ENCODE peak calls at places on chromosomes 3 and 15, in five cellular contexts. One of them, this sample, is unnamed.

GRCh38 chr3:156818890-156819289 is 7.3 kb upstream of the LEKR1 start:
- DNase-seq in ovary: no peak
- DNase-seq in HepG2: no peak
- DNase-seq in GM12878: no peak
- DNase-seq in stomach: no peak
- DNase-seq in this sample: no peak

GRCh38 chr3:102195198-102195948 is 239.4 kb upstream of the ZPLD1 start:
- DNase-seq in ovary: no peak
- DNase-seq in HepG2: no peak
- DNase-seq in GM12878: no peak
- DNase-seq in stomach: peak; percentile 45
- DNase-seq in this sample: no peak

GRCh38 chr3:160671231-160671630 is 5.7 kb upstream of the ARL14 start:
- DNase-seq in ovary: no peak
- DNase-seq in HepG2: no peak
- DNase-seq in GM12878: peak; percentile 59
- DNase-seq in stomach: no peak
- DNase-seq in this sample: no peak

GRCh38 chr3:192915306-192915705 is 2.4 kb downstream of the MB21D2 start:
- DNase-seq in ovary: no peak
- DNase-seq in HepG2: peak; percentile 41
- DNase-seq in GM12878: no peak
- DNase-seq in stomach: no peak
- DNase-seq in this sample: no peak

GRCh38 chr15:97317163-97317562 is 643.3 kb upstream of the ARRDC4 start:
- DNase-seq in ovary: no peak
- DNase-seq in HepG2: no peak
- DNase-seq in GM12878: no peak
- DNase-seq in stomach: no peak
- DNase-seq in this sample: no peak

GRCh38 chr3:131630812-131631211 is 128.0 kb upstream of the MRPL3 start:
- DNase-seq in ovary: no peak
- DNase-seq in HepG2: no peak
- DNase-seq in GM12878: no peak
- DNase-seq in stomach: no peak
- DNase-seq in this sample: no peak

GRCh38 chr15:57353317-57353804 is 22.9 kb upstream of the CGNL1 start:
- DNase-seq in ovary: no peak
- DNase-seq in HepG2: no peak
- DNase-seq in GM12878: no peak
- DNase-seq in stomach: no peak
- DNase-seq in this sample: no peak

GRCh38 chr15:39188930-39189329 is 391.9 kb upstream of the THBS1 start:
- DNase-seq in ovary: no peak
- DNase-seq in HepG2: peak; percentile 37
- DNase-seq in GM12878: no peak
- DNase-seq in stomach: no peak
- DNase-seq in this sample: no peak

GRCh38 chr15:32670624-32671022 is 29.1 kb downstream of the SCG5 start:
- DNase-seq in ovary: no peak
- DNase-seq in HepG2: no peak
- DNase-seq in GM12878: no peak
- DNase-seq in stomach: no peak
- DNase-seq in this sample: no peak

GRCh38 chr3:142022381-142022780 is 127.0 kb downstream of the TFDP2 start:
- DNase-seq in ovary: no peak
- DNase-seq in HepG2: no peak
- DNase-seq in GM12878: peak; percentile 45
- DNase-seq in stomach: no peak
- DNase-seq in this sample: no peak

GRCh38 chr3:106130384-106131084 is 261.7 kb upstream of the CBLB start:
- DNase-seq in ovary: no peak
- DNase-seq in HepG2: no peak
- DNase-seq in GM12878: no peak
- DNase-seq in stomach: no peak
- DNase-seq in this sample: no peak

GRCh38 chr3:192916455-192917257 is 1.0 kb downstream of the MB21D2 start:
- DNase-seq in ovary: peak; percentile 67
- DNase-seq in HepG2: peak; percentile 24
- DNase-seq in GM12878: no peak
- DNase-seq in stomach: peak; percentile 63
- DNase-seq in this sample: peak; percentile 46

GRCh38 chr3:152969557-152970300 is 134.8 kb downstream of the P2RY1 start:
- DNase-seq in ovary: no peak
- DNase-seq in HepG2: peak; percentile 18
- DNase-seq in GM12878: no peak
- DNase-seq in stomach: no peak
- DNase-seq in this sample: no peak

GRCh38 chr3:149352556-149352955 is 19.1 kb upstream of the TM4SF18 start:
- DNase-seq in ovary: peak; percentile 38
- DNase-seq in HepG2: peak; percentile 67
- DNase-seq in GM12878: no peak
- DNase-seq in stomach: peak; percentile 57
- DNase-seq in this sample: no peak

GRCh38 chr3:141419946-141420345 is 51.6 kb downstream of the ZBTB38 start:
- DNase-seq in ovary: no peak
- DNase-seq in HepG2: no peak
- DNase-seq in GM12878: no peak
- DNase-seq in stomach: no peak
- DNase-seq in this sample: no peak

GRCh38 chr3:177781686-177782161 is 584.4 kb upstream of the TBL1XR1 start:
- DNase-seq in ovary: peak; percentile 62
- DNase-seq in HepG2: no peak
- DNase-seq in GM12878: no peak
- DNase-seq in stomach: no peak
- DNase-seq in this sample: peak; percentile 79

GRCh38 chr3:45034612-45035252 is 8.6 kb downstream of the CLEC3B start:
- DNase-seq in ovary: peak; percentile 28
- DNase-seq in HepG2: no peak
- DNase-seq in GM12878: no peak
- DNase-seq in stomach: peak; percentile 43
- DNase-seq in this sample: no peak

GRCh38 chr3:177157492-177157891 is 39.8 kb downstream of the TBL1XR1 start:
- DNase-seq in ovary: no peak
- DNase-seq in HepG2: no peak
- DNase-seq in GM12878: no peak
- DNase-seq in stomach: no peak
- DNase-seq in this sample: no peak

GRCh38 chr15:38017721-38018120 is 83.3 kb downstream of the TMCO5A start:
- DNase-seq in ovary: no peak
- DNase-seq in HepG2: no peak
- DNase-seq in GM12878: peak; percentile 24
- DNase-seq in stomach: no peak
- DNase-seq in this sample: no peak

GRCh38 chr15:59646271-59646670 is 11.0 kb downstream of the GTF2A2 start:
- DNase-seq in ovary: no peak
- DNase-seq in HepG2: no peak
- DNase-seq in GM12878: no peak
- DNase-seq in stomach: no peak
- DNase-seq in this sample: no peak
- H3K36me3 ChIP-seq in ovary: no peaks in the 10 kb centered on the region
- H3K36me3 ChIP-seq in HepG2: peaks cover 44% of the 10 kb centered on the region
- H3K36me3 ChIP-seq in GM12878: peaks cover 27% of the 10 kb centered on the region
- H3K36me3 ChIP-seq in stomach: peaks cover 84% of the 10 kb centered on the region
- H3K36me3 ChIP-seq in this sample: peaks cover 3% of the 10 kb centered on the region

GRCh38 chr3:58685641-58686040 is 19.1 kb upstream of the FAM3D start:
- DNase-seq in ovary: no peak
- DNase-seq in HepG2: no peak
- DNase-seq in GM12878: no peak
- DNase-seq in stomach: no peak
- DNase-seq in this sample: no peak
- H3K9me3 ChIP-seq in ovary: no peaks in the 10 kb centered on the region
- H3K9me3 ChIP-seq in HepG2: peaks cover 16% of the 10 kb centered on the region
- H3K9me3 ChIP-seq in GM12878: no peaks in the 10 kb centered on the region
- H3K9me3 ChIP-seq in stomach: no peaks in the 10 kb centered on the region
- H3K9me3 ChIP-seq in this sample: no peaks in the 10 kb centered on the region

GRCh38 chr15:28182731-28183130 is 83.6 kb upstream of the OCA2 start:
- DNase-seq in ovary: no peak
- DNase-seq in HepG2: no peak
- DNase-seq in GM12878: no peak
- DNase-seq in stomach: no peak
- DNase-seq in this sample: no peak
- TF ChIP-seq EP300 in ovary: no peak
- TF ChIP-seq EP300 in HepG2: no peak
- TF ChIP-seq EP300 in GM12878: no peak
- TF ChIP-seq EP300 in stomach: no peak
- TF ChIP-seq EP300 in this sample: no peak

DNA sequence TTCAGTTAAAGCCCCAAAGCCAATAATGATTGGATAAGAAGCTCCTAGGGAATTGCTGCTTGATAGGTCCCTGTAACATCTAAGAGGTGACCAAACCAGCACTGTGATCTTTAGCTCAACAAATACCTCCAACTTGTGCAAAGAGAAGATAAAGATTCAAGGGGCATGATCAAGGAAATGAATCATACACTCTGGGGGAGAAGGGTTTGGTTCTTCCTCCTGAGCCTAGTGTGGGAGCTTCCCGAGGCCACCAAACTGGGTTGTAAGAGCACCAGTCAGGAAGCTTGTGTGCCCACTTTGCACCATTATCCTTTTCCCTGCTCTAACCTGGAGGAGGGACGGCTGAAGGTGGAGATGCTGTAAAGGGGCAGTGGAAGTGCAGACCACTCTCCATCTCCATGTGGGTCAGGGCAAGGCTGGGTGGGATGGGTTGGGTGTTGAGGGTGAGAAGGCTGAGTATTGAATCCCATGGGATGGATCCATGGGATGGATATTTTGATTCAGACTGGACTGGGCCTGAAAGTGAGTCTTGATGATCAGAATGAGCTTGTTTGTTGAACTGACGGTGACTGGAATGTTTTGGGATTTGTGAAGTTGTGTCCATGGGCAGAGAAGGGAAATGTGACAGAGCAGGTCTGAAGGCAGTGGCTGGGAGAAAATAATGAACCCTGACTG is 49.1 kb downstream of the CHST2 start:
- DNase-seq in ovary: no peak
- DNase-seq in HepG2: no peak
- DNase-seq in GM12878: no peak
- DNase-seq in stomach: no peak
- DNase-seq in this sample: no peak
- H3K36me3 ChIP-seq in ovary: no peaks in the 10 kb centered on the region
- H3K36me3 ChIP-seq in HepG2: no peaks in the 10 kb centered on the region
- H3K36me3 ChIP-seq in GM12878: no peaks in the 10 kb centered on the region
- H3K36me3 ChIP-seq in stomach: no peaks in the 10 kb centered on the region
- H3K36me3 ChIP-seq in this sample: no peaks in the 10 kb centered on the region

GRCh38 chr15:25070357-25070963 is 115.7 kb downstream of the SNRPN start:
- DNase-seq in ovary: no peak
- DNase-seq in HepG2: no peak
- DNase-seq in GM12878: no peak
- DNase-seq in stomach: no peak
- DNase-seq in this sample: no peak
- H3K9me3 ChIP-seq in ovary: peaks cover 64% of the 10 kb centered on the region
- H3K9me3 ChIP-seq in HepG2: peaks cover 100% of the 10 kb centered on the region
- H3K9me3 ChIP-seq in GM12878: peaks cover 85% of the 10 kb centered on the region
- H3K9me3 ChIP-seq in stomach: peaks cover 100% of the 10 kb centered on the region
- H3K9me3 ChIP-seq in this sample: peaks cover 98% of the 10 kb centered on the region

GRCh38 chr15:27468151-27468556 is 497.2 kb downstream of the GABRG3 start:
- DNase-seq in ovary: no peak
- DNase-seq in HepG2: no peak
- DNase-seq in GM12878: no peak
- DNase-seq in stomach: no peak
- DNase-seq in this sample: no peak
- TF ChIP-seq EP300 in ovary: no peak
- TF ChIP-seq EP300 in HepG2: no peak
- TF ChIP-seq EP300 in GM12878: no peak
- TF ChIP-seq EP300 in stomach: no peak
- TF ChIP-seq EP300 in this sample: no peak

GRCh38 chr3:48684054-48684349 is 1.7 kb downstream of the NCKIPSD start:
- DNase-seq in ovary: no peak
- DNase-seq in HepG2: no peak
- DNase-seq in GM12878: no peak
- DNase-seq in stomach: no peak
- DNase-seq in this sample: no peak
- H3K36me3 ChIP-seq in ovary: no peaks in the 10 kb centered on the region
- H3K36me3 ChIP-seq in HepG2: peaks cover 62% of the 10 kb centered on the region
- H3K36me3 ChIP-seq in GM12878: peaks cover 30% of the 10 kb centered on the region
- H3K36me3 ChIP-seq in stomach: peaks cover 54% of the 10 kb centered on the region
- H3K36me3 ChIP-seq in this sample: peaks cover 58% of the 10 kb centered on the region

GRCh38 chr15:51973775-51974174 is 2.2 kb upstream of the LEO1 start:
- DNase-seq in ovary: no peak
- DNase-seq in HepG2: no peak
- DNase-seq in GM12878: no peak
- DNase-seq in stomach: no peak
- DNase-seq in this sample: no peak
- H3K9me3 ChIP-seq in ovary: no peaks in the 10 kb centered on the region
- H3K9me3 ChIP-seq in HepG2: no peaks in the 10 kb centered on the region
- H3K9me3 ChIP-seq in GM12878: no peaks in the 10 kb centered on the region
- H3K9me3 ChIP-seq in stomach: no peaks in the 10 kb centered on the region
- H3K9me3 ChIP-seq in this sample: no peaks in the 10 kb centered on the region

GRCh38 chr15:48925714-48926223 is 38.0 kb downstream of the SHC4 start:
- DNase-seq in ovary: no peak
- DNase-seq in HepG2: peak; percentile 29
- DNase-seq in GM12878: no peak
- DNase-seq in stomach: no peak
- DNase-seq in this sample: no peak
- TF ChIP-seq EP300 in ovary: no peak
- TF ChIP-seq EP300 in HepG2: no peak
- TF ChIP-seq EP300 in GM12878: no peak
- TF ChIP-seq EP300 in stomach: no peak
- TF ChIP-seq EP300 in this sample: no peak

GRCh38 chr3:71680588-71680987 is 44.6 kb downstream of the EIF4E3 start:
- DNase-seq in ovary: no peak
- DNase-seq in HepG2: no peak
- DNase-seq in GM12878: no peak
- DNase-seq in stomach: no peak
- DNase-seq in this sample: no peak
- H3K36me3 ChIP-seq in ovary: no peaks in the 10 kb centered on the region
- H3K36me3 ChIP-seq in HepG2: no peaks in the 10 kb centered on the region
- H3K36me3 ChIP-seq in GM12878: no peaks in the 10 kb centered on the region
- H3K36me3 ChIP-seq in stomach: no peaks in the 10 kb centered on the region
- H3K36me3 ChIP-seq in this sample: no peaks in the 10 kb centered on the region